ENCODE peak calls at places on chromosomes 13 and 19, in four cellular contexts. U is BJ, E is IMR-90, G is lower lobe of right lung. K is an unnamed sample. For H3K36me3, the result is how much of the 10 kb centered on the place peaks cover.

GRCh38 chr13:31012285-31013024 is 80.0 kb downstream of the TEX26 start:
- DNase-seq in U (no peak), E (peak), G (no peak), K (no peak)

GRCh38 chr19:9149976-9150375 is 9.8 kb downstream of the ZNF317 start:
- DNase-seq in U (no peak), E (no peak), G (no peak), K (no peak)

GRCh38 chr13:48074006-48074405 is 20.9 kb downstream of the MED4 start:
- DNase-seq in U (no peak), E (no peak), G (no peak), K (no peak)

GRCh38 chr13:114108894-114109293 is 23.5 kb downstream of the RASA3 start:
- DNase-seq in U (no peak), E (no peak), G (peak), K (peak)

GRCh38 chr19:31518626-31519025 is 169.4 kb upstream of the TSHZ3 start:
- DNase-seq in U (no peak), E (no peak), G (no peak), K (no peak)

GRCh38 chr19:53182202-53182601 is 11.0 kb downstream of the ZNF665 start:
- DNase-seq in U (no peak), E (peak), G (no peak), K (no peak)

GRCh38 chr13:26561636-26562537 is 4.4 kb downstream of the WASF3 start:
- DNase-seq in U (peak), E (peak), G (no peak), K (no peak)

GRCh38 chr13:98847780-98848179 is 95.3 kb upstream of the SLC15A1 start:
- DNase-seq in U (no peak), E (no peak), G (no peak), K (no peak)

GRCh38 chr13:99434258-99434788 is 66.9 kb upstream of the TM9SF2 start:
- DNase-seq in U (no peak), E (no peak), G (no peak), K (no peak)

GRCh38 chr19:42116308-42117075 is 15.8 kb downstream of the POU2F2 start:
- DNase-seq in U (no peak), E (no peak), G (no peak), K (no peak)

GRCh38 chr19:42115705-42116104 is 16.5 kb downstream of the POU2F2 start:
- DNase-seq in U (no peak), E (no peak), G (no peak), K (no peak)

GRCh38 chr19:42114412-42114811 is 17.8 kb downstream of the POU2F2 start:
- DNase-seq in U (no peak), E (no peak), G (no peak), K (no peak)

GRCh38 chr19:42113641-42114348 is 18.5 kb downstream of the POU2F2 start:
- DNase-seq in U (peak), E (peak), G (no peak), K (no peak)

DNA sequence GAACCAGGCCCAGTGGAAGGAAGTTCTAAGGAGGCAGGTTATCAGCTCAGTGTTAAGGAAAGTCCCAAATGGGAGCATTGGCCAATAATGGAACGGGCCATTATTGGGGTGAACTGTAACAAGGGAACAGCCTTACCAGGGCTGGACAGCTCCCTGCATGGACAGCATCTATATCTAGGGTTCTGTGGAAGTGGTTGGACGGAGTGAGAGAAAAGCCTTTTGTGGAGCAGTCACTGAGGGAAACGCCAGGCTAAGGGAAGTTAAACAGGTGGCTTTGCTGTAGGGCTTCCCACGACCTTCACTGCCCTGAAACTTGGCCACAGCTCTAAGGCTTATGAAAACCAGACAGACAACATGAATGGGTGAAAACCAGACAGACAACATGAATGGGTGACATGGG is 17.0 kb downstream of the POU2F2 start:
- DNase-seq in U (no peak), E (peak), G (no peak), K (no peak)
- H3K36me3 ChIP-seq in U (under half), E (under half), G (under half), K (under half)

GRCh38 chr19:49359851-49360845 is 2.1 kb downstream of the TEAD2 start:
- DNase-seq in U (no peak), E (no peak), G (no peak), K (no peak)
- H3K4me3 ChIP-seq in U (peak), E (peak), G (no peak), K (no peak)

GRCh38 chr19:4717966-4718701 is 5.5 kb downstream of the DPP9 start:
- DNase-seq in U (no peak), E (no peak), G (no peak), K (no peak)
- H3K36me3 ChIP-seq in U (under half), E (half or more), G (half or more), K (half or more)

DNA sequence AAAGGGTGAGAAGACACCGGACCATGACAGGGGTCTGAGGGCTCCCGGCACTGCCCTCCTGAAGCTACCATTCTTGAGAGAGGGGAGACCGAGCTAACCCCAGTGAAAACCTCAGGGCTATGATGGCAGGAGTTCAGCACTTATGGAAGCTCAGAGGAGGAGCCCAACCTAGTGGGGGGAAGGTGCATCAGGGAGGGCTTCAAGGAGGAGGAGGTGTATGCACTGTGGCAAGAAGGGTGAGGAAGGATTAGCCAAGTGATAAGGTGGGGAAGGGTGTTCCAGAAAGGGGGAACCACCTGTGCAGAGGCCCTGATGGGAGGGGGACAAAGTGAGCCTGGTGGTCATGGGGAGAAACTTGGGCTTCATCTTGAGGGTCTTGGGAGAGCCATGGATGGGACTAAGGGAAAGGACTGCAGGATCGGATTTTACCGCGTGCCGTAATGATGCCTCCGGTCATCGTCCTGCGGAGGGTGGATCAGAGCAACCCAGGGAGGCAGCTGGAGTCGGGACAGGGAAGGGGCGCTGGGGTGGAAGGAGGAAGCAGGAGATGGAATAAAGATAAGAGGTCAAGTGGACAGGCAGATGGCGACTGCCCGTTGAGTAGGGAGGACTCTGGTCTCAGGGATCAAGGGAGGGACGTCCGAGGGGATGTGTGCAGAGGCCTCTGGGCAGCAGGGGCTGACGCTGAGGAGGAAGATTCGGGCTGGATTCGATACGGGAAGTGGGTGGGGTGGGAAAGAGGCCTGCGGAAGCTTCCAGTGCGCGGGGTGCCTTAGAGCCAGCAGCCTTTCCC is 13.3 kb upstream of the PSMD8 start:
- DNase-seq in U (no peak), E (no peak), G (no peak), K (no peak)
- H3K4me3 ChIP-seq in U (peak), E (peak), G (peak), K (peak)

GRCh38 chr19:47378246-47378645 is 29.1 kb downstream of the DHX34 start:
- DNase-seq in U (no peak), E (no peak), G (no peak), K (no peak)
- H3K36me3 ChIP-seq in U (half or more), E (half or more), G (half or more), K (half or more)

DNA sequence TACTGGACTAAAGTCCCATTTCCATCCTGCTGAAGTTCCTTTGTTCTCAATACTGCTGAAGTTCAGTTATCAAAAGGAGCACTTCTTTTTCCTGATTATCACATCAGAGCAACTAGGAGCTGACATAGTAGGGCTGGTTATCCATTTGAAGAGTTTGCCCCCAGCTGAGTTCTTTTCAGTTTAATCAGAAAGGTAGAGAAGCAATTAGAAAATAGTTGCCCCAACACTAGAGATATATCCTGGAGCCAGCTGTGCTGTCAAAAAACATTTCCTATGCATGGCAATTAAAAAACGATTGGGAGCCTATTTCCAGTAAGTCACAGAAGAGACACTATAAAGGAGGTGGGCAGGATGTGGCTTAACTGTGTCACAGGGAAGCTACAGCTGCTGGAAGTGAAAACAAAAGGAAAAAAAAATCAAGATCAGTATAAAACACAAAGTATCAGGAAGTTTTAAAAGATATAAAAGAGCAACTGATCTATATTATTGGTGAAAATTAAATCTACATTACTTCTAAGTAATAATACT is 155.7 kb upstream of the SLITRK1 start:
- DNase-seq in U (no peak), E (no peak), G (no peak), K (no peak)
- H3K4me3 ChIP-seq in U (no peak), E (no peak), G (no peak), K (no peak)